ENCODE peak calls at places on chromosomes 16 and 17, in seven cellular contexts. One of them, this sample, is unnamed.

GRCh38 chr16:4373909-4374742 is 2.5 kb downstream of the VASN start:
- DNase-seq in AG10803: peak; percentile 99
- DNase-seq in brain microvascular endothelial cell: peak; percentile 88
- DNase-seq in BE2C: peak; percentile 21
- DNase-seq in fibroblast of lung: peak; percentile 97
- DNase-seq in Peyer's patch: peak; percentile 25
- DNase-seq in kidney epithelial cell: no peak
- DNase-seq in this sample: peak; percentile 64

GRCh38 chr16:72666267-72666666 is 381.7 kb downstream of the ZFHX3 start:
- DNase-seq in AG10803: peak; percentile 11
- DNase-seq in brain microvascular endothelial cell: no peak
- DNase-seq in BE2C: no peak
- DNase-seq in fibroblast of lung: no peak
- DNase-seq in Peyer's patch: no peak
- DNase-seq in kidney epithelial cell: no peak
- DNase-seq in this sample: no peak

GRCh38 chr17:6052926-6053325 is 17.3 kb upstream of the WSCD1 start:
- DNase-seq in AG10803: no peak
- DNase-seq in brain microvascular endothelial cell: no peak
- DNase-seq in BE2C: no peak
- DNase-seq in fibroblast of lung: no peak
- DNase-seq in Peyer's patch: no peak
- DNase-seq in kidney epithelial cell: no peak
- DNase-seq in this sample: no peak

GRCh38 chr16:56649271-56649670 is 2.4 kb upstream of the MT1B start:
- DNase-seq in AG10803: no peak
- DNase-seq in brain microvascular endothelial cell: no peak
- DNase-seq in BE2C: no peak
- DNase-seq in fibroblast of lung: no peak
- DNase-seq in Peyer's patch: no peak
- DNase-seq in kidney epithelial cell: no peak
- DNase-seq in this sample: no peak

GRCh38 chr16:65136656-65137055 is 14.8 kb upstream of the CDH11 start:
- DNase-seq in AG10803: no peak
- DNase-seq in brain microvascular endothelial cell: no peak
- DNase-seq in BE2C: no peak
- DNase-seq in fibroblast of lung: no peak
- DNase-seq in Peyer's patch: no peak
- DNase-seq in kidney epithelial cell: no peak
- DNase-seq in this sample: no peak

GRCh38 chr16:68091604-68092261 is 6.6 kb downstream of the NFATC3 start:
- DNase-seq in AG10803: peak; percentile 70
- DNase-seq in brain microvascular endothelial cell: peak; percentile 28
- DNase-seq in BE2C: no peak
- DNase-seq in fibroblast of lung: peak; percentile 70
- DNase-seq in Peyer's patch: no peak
- DNase-seq in kidney epithelial cell: no peak
- DNase-seq in this sample: no peak

GRCh38 chr16:67397451-67397801 is 4.1 kb upstream of the TPPP3 start:
- DNase-seq in AG10803: no peak
- DNase-seq in brain microvascular endothelial cell: no peak
- DNase-seq in BE2C: no peak
- DNase-seq in fibroblast of lung: no peak
- DNase-seq in Peyer's patch: no peak
- DNase-seq in kidney epithelial cell: no peak
- DNase-seq in this sample: no peak

GRCh38 chr17:71869293-71869692 is 251.5 kb upstream of the SOX9 start:
- DNase-seq in AG10803: no peak
- DNase-seq in brain microvascular endothelial cell: no peak
- DNase-seq in BE2C: no peak
- DNase-seq in fibroblast of lung: no peak
- DNase-seq in Peyer's patch: no peak
- DNase-seq in kidney epithelial cell: no peak
- DNase-seq in this sample: no peak

GRCh38 chr17:45355087-45355486 is 38.3 kb upstream of the MAP3K14 start:
- DNase-seq in AG10803: no peak
- DNase-seq in brain microvascular endothelial cell: no peak
- DNase-seq in BE2C: no peak
- DNase-seq in fibroblast of lung: no peak
- DNase-seq in Peyer's patch: no peak
- DNase-seq in kidney epithelial cell: no peak
- DNase-seq in this sample: no peak

GRCh38 chr17:71528210-71528609 is 592.6 kb upstream of the SOX9 start:
- DNase-seq in AG10803: no peak
- DNase-seq in brain microvascular endothelial cell: no peak
- DNase-seq in BE2C: peak; percentile 13
- DNase-seq in fibroblast of lung: no peak
- DNase-seq in Peyer's patch: no peak
- DNase-seq in kidney epithelial cell: no peak
- DNase-seq in this sample: no peak

DNA sequence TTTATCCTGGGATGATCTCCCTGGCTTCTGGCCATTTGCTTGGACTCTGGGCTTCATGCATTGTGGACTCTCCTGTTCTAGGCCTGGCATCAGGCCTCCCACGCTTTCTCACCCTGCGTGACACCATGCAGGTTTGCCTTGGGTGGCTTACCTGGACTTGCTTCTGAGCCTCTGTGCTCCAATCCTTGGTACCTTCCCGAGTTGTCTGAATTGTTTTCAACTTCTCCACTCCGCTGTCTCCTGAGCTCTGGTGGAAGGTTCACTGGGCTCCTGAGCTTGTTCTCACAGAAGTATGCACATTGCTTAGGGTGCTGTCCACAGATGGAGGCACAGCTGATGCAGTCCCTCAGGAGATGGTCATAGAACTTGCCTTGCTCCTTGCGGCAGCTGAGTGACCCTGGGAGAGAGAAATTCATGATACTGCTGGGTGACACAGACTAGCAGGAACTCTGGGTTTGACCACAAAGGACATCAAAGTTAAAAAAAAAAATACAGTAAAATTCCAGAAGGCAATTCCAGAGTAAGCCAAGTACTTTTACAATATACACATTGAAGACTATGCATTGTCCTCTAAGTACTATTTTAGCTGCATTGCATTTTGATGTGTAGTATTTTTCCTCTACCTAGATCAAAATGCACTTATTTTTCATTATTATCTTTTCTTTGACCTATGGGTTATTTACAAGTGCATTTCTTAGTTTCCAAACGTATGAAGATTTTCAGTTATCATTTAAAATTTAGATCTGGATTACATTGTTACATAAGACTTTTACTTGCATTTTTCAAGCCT is 23.1 kb downstream of the TNFRSF13B start:
- DNase-seq in AG10803: no peak
- DNase-seq in brain microvascular endothelial cell: no peak
- DNase-seq in BE2C: no peak
- DNase-seq in fibroblast of lung: no peak
- DNase-seq in Peyer's patch: no peak
- DNase-seq in kidney epithelial cell: no peak
- DNase-seq in this sample: no peak
- H3K4me3 ChIP-seq in AG10803: no peak overlapping the region
- H3K4me3 ChIP-seq in brain microvascular endothelial cell: no peak overlapping the region
- H3K4me3 ChIP-seq in BE2C: no peak overlapping the region
- H3K4me3 ChIP-seq in fibroblast of lung: no peak overlapping the region
- H3K4me3 ChIP-seq in Peyer's patch: no peak overlapping the region
- H3K4me3 ChIP-seq in kidney epithelial cell: no peak overlapping the region
- H3K4me3 ChIP-seq in this sample: no peak overlapping the region

DNA sequence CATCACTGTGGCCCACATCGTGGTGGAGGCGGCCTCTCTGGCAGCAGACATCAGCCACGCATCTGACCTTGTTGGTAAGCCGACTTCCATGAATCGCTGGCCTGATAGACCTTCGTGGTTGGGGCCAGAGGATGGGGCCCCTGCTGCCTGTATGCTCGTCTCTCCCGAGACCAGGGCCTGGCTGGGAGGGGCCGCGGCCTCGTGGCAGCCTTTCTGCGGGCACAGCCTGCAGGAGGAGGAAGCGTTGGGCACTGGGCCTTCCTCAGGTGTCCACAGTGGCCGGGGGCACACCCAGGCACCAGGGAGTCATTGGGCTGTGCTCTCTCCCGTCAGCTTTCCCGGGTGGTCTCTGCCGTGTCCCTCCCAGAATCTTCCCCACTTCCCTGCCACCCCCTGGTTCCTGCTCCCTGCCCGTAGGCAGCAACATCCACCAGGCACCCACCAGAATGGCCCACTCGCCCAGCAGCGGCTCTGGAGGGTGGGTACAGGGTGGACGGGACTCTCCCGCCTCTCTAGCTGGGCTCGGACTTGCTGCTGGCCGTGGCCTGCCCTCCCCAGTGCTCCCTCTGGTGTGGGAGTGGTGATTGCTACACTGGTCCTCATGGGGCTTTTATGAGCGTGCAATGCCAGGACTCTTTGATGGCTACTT is 6.3 kb downstream of the E4F1 start:
- DNase-seq in AG10803: no peak
- DNase-seq in brain microvascular endothelial cell: no peak
- DNase-seq in BE2C: no peak
- DNase-seq in fibroblast of lung: no peak
- DNase-seq in Peyer's patch: no peak
- DNase-seq in kidney epithelial cell: no peak
- DNase-seq in this sample: no peak
- TF ChIP-seq CTCF in AG10803: no peak
- TF ChIP-seq CTCF in brain microvascular endothelial cell: no peak
- TF ChIP-seq CTCF in BE2C: no peak
- TF ChIP-seq CTCF in fibroblast of lung: no peak
- TF ChIP-seq CTCF in Peyer's patch: no peak
- TF ChIP-seq CTCF in kidney epithelial cell: no peak
- TF ChIP-seq CTCF in this sample: no peak

DNA sequence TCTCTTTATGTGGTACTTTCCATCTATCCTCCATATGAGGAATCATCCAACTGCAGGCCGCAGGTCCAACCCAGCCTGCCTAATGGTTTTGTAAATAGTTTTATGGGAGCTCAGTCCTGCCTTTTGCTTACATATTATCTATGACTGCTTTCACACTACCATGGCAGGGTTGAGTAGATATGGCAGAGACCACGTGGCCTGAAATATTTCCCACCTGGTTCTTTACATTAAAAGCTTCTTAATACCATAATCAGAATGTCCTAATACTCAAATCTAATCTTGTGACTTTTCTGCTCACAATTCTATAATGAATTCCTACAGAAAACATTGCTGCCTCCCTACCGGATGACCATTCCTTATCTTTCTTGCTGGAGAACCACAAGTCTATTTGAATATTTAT is 71.7 kb downstream of the SHCBP1 start:
- DNase-seq in AG10803: no peak
- DNase-seq in brain microvascular endothelial cell: no peak
- DNase-seq in BE2C: no peak
- DNase-seq in fibroblast of lung: no peak
- DNase-seq in Peyer's patch: no peak
- DNase-seq in kidney epithelial cell: no peak
- DNase-seq in this sample: no peak
- H3K4me3 ChIP-seq in AG10803: no peak overlapping the region
- H3K4me3 ChIP-seq in brain microvascular endothelial cell: no peak overlapping the region
- H3K4me3 ChIP-seq in BE2C: no peak overlapping the region
- H3K4me3 ChIP-seq in fibroblast of lung: no peak overlapping the region
- H3K4me3 ChIP-seq in Peyer's patch: no peak overlapping the region
- H3K4me3 ChIP-seq in kidney epithelial cell: no peak overlapping the region
- H3K4me3 ChIP-seq in this sample: no peak overlapping the region

GRCh38 chr17:2235792-2236365 is 67.7 kb downstream of the SMG6 start:
- DNase-seq in AG10803: peak; percentile 95
- DNase-seq in brain microvascular endothelial cell: no peak
- DNase-seq in BE2C: peak; percentile 15
- DNase-seq in fibroblast of lung: peak; percentile 47
- DNase-seq in Peyer's patch: no peak
- DNase-seq in kidney epithelial cell: no peak
- DNase-seq in this sample: no peak

GRCh38 chr17:2239170-2239551 is 64.4 kb downstream of the SMG6 start:
- DNase-seq in AG10803: no peak
- DNase-seq in brain microvascular endothelial cell: no peak
- DNase-seq in BE2C: no peak
- DNase-seq in fibroblast of lung: no peak
- DNase-seq in Peyer's patch: no peak
- DNase-seq in kidney epithelial cell: no peak
- DNase-seq in this sample: no peak

GRCh38 chr17:2238432-2239169 is 65.0 kb downstream of the SMG6 start:
- DNase-seq in AG10803: no peak
- DNase-seq in brain microvascular endothelial cell: no peak
- DNase-seq in BE2C: no peak
- DNase-seq in fibroblast of lung: no peak
- DNase-seq in Peyer's patch: no peak
- DNase-seq in kidney epithelial cell: no peak
- DNase-seq in this sample: peak; percentile 34

GRCh38 chr17:2237960-2238359 is 65.6 kb downstream of the SMG6 start:
- DNase-seq in AG10803: peak; percentile 65
- DNase-seq in brain microvascular endothelial cell: no peak
- DNase-seq in BE2C: no peak
- DNase-seq in fibroblast of lung: no peak
- DNase-seq in Peyer's patch: no peak
- DNase-seq in kidney epithelial cell: no peak
- DNase-seq in this sample: no peak

DNA sequence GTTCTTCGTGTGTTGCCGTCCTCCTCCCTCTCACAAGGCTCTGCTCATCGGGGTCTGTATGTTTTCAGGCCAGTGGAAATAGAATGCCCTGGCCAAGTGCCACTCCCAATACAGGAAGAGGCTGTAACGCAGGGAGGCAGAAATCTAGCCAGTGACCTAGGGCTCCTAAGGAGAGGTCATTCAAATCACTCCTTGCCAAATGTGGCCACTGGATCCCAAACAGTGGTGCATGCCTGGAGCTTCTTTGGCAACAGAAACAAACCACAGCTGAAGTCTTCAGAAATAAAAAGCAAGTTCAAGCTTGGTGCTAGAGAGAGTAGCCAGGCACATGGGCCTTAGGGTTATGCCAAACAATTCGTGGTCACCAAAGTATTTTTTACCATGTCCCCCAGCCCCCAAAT is 66.1 kb downstream of the SMG6 start:
- DNase-seq in AG10803: peak; percentile 93
- DNase-seq in brain microvascular endothelial cell: no peak
- DNase-seq in BE2C: no peak
- DNase-seq in fibroblast of lung: peak; percentile 81
- DNase-seq in Peyer's patch: no peak
- DNase-seq in kidney epithelial cell: no peak
- DNase-seq in this sample: no peak
- TF ChIP-seq CTCF in AG10803: no peak
- TF ChIP-seq CTCF in brain microvascular endothelial cell: no peak
- TF ChIP-seq CTCF in BE2C: no peak
- TF ChIP-seq CTCF in fibroblast of lung: no peak
- TF ChIP-seq CTCF in Peyer's patch: no peak
- TF ChIP-seq CTCF in kidney epithelial cell: no peak
- TF ChIP-seq CTCF in this sample: no peak

DNA sequence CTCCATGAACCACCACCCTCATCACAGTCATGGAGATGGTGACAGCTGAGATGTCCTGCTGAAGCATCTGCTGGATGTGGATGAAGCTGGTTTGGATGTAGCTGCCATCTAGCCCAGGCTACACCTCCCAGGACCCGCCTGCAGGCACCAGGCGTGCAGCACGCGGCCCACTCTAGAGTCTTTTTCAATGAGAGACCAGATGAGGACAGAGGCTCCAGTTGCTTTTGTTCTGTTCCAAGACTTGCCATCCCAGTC is 102.1 kb downstream of the ZNF778 start:
- DNase-seq in AG10803: no peak
- DNase-seq in brain microvascular endothelial cell: no peak
- DNase-seq in BE2C: no peak
- DNase-seq in fibroblast of lung: no peak
- DNase-seq in Peyer's patch: no peak
- DNase-seq in kidney epithelial cell: no peak
- DNase-seq in this sample: no peak
- H3K4me3 ChIP-seq in AG10803: peak overlapping the region; percentile 33
- H3K4me3 ChIP-seq in brain microvascular endothelial cell: peak overlapping the region; percentile 26
- H3K4me3 ChIP-seq in BE2C: peak overlapping the region; percentile 41
- H3K4me3 ChIP-seq in fibroblast of lung: peak overlapping the region; percentile 23
- H3K4me3 ChIP-seq in Peyer's patch: no peak overlapping the region
- H3K4me3 ChIP-seq in kidney epithelial cell: no peak overlapping the region
- H3K4me3 ChIP-seq in this sample: no peak overlapping the region

GRCh38 chr17:57727776-57728175 is 17.3 kb downstream of the CCDC182 start:
- DNase-seq in AG10803: no peak
- DNase-seq in brain microvascular endothelial cell: no peak
- DNase-seq in BE2C: no peak
- DNase-seq in fibroblast of lung: no peak
- DNase-seq in Peyer's patch: no peak
- DNase-seq in kidney epithelial cell: no peak
- DNase-seq in this sample: no peak
- TF ChIP-seq CTCF in AG10803: no peak
- TF ChIP-seq CTCF in brain microvascular endothelial cell: no peak
- TF ChIP-seq CTCF in BE2C: no peak
- TF ChIP-seq CTCF in fibroblast of lung: no peak
- TF ChIP-seq CTCF in Peyer's patch: no peak
- TF ChIP-seq CTCF in kidney epithelial cell: no peak
- TF ChIP-seq CTCF in this sample: no peak

This sample was measured in transverse colon.